ENCODE peak calls at places on chromosomes 11 and 22, in five cellular contexts. N, Q, H, G and W are unnamed samples.

GRCh38 chr11:32643526-32643925 is 59.9 kb downstream of the EIF3M start:
- DNase-seq in N (no peak), Q (no peak), H (no peak), G (no peak), W (no peak)

GRCh38 chr11:15157738-15158137 is 43.0 kb downstream of the INSC start:
- DNase-seq in N (no peak), Q (no peak), H (no peak), G (no peak), W (no peak)

GRCh38 chr11:12207384-12208150 is 97.2 kb downstream of the MICAL2 start:
- DNase-seq in N (no peak), Q (no peak), H (no peak), G (no peak), W (no peak)

GRCh38 chr22:32761251-32761903 is 40.1 kb upstream of the TIMP3 start:
- DNase-seq in N (no peak), Q (no peak), H (no peak), G (no peak), W (no peak)

GRCh38 chr11:396948-397548 is 3.0 kb downstream of the PKP3 start:
- DNase-seq in N (no peak), Q (no peak), H (peak), G (peak), W (no peak)

GRCh38 chr11:92846542-92847125 is 122.8 kb upstream of the MTNR1B start:
- DNase-seq in N (no peak), Q (no peak), H (no peak), G (no peak), W (no peak)

GRCh38 chr11:103055174-103055890 is 36.6 kb downstream of the DCUN1D5 start:
- DNase-seq in N (peak), Q (no peak), H (peak), G (peak), W (no peak)

GRCh38 chr22:26503758-26504157 is 8.5 kb downstream of the TFIP11 start:
- DNase-seq in N (no peak), Q (no peak), H (no peak), G (no peak), W (no peak)

GRCh38 chr11:12077535-12078280 is 32.7 kb upstream of the MICAL2 start:
- DNase-seq in N (no peak), Q (no peak), H (no peak), G (no peak), W (no peak)

GRCh38 chr11:28679795-28680194 is 571.6 kb downstream of the METTL15 start:
- DNase-seq in N (no peak), Q (no peak), H (no peak), G (no peak), W (no peak)

GRCh38 chr11:83064011-83064410 is 7.7 kb downstream of the RAB30 start:
- DNase-seq in N (no peak), Q (no peak), H (no peak), G (no peak), W (no peak)
- TF ChIP-seq CHD2 in N (no peak), Q (no peak), H (no peak), G (no peak), W (no peak)

GRCh38 chr11:68471360-68472340 is 11.1 kb downstream of the PPP6R3 start:
- DNase-seq in N (no peak), Q (peak), H (no peak), G (no peak), W (no peak)
- TF ChIP-seq YY1 in N (no peak), Q (no peak), H (no peak), G (no peak), W (no peak)

GRCh38 chr22:37210041-37210803 is 2.1 kb downstream of the SSTR3 start:
- DNase-seq in N (no peak), Q (no peak), H (no peak), G (peak), W (no peak)
- TF ChIP-seq CHD2 in N (no peak), Q (no peak), H (no peak), G (no peak), W (no peak)

DNA sequence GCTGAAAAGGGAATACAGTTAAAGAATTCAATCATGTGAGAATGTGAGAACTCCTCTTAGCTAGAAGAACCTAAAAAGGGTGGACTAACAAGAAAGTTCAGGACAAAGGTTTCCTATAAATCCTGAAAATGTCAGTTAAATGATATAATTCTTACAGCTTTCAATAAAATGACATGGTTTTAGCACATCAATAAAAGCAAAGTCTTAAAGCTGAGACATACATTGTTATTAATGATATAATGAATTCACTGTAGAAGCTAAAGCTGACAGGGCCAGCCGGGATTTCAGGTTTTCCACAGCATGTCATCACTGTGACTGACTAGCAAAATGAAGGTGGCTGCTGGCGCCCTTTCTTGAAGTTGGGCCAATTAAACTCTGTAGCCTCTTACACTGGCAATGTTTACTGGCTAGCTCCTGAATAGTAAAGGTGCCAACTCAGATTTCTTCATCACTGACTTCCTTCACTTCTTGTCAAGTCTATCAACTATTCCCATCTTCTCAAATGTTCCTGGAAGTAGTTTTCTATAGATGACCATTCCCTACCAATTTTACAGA is 244.3 kb downstream of the TTC28 start:
- DNase-seq in N (no peak), Q (no peak), H (no peak), G (no peak), W (no peak)
- TF ChIP-seq YY1 in N (no peak), Q (no peak), H (no peak), G (no peak), W (no peak)